ENCODE peak calls at places on chromosomes 1 and 21, in six cellular contexts. F, Y, W, O, T and V are unnamed samples.

GRCh38 chr1:4653796-4654715 is at the start of gene AJAP1:
- DNase-seq in F (no peak), Y (no peak), W (no peak), O (no peak), T (no peak), V (no peak)

GRCh38 chr1:12063141-12064072 is at the start of gene TNFRSF8:
- DNase-seq in F (no peak), Y (peak; percentile 52), W (no peak), O (no peak), T (no peak), V (no peak)

GRCh38 chr1:117556976-117557375 is 48.9 kb upstream of the TENT5C start:
- DNase-seq in F (no peak), Y (no peak), W (no peak), O (no peak), T (no peak), V (no peak)

GRCh38 chr1:149879556-149879955 is 19.8 kb upstream of the BOLA1 start:
- DNase-seq in F (no peak), Y (no peak), W (no peak), O (no peak), T (no peak), V (no peak)

GRCh38 chr1:15848143-15848928 is 829 bp downstream of the SPEN start:
- DNase-seq in F (peak; percentile 35), Y (peak; percentile 69), W (no peak), O (no peak), T (no peak), V (no peak)

GRCh38 chr1:115764541-115764940 is 4.0 kb downstream of the CASQ2 start:
- DNase-seq in F (no peak), Y (peak; percentile 34), W (peak; percentile 49), O (no peak), T (peak; percentile 8), V (no peak)

GRCh38 chr1:65332821-65333220 is 23.5 kb downstream of the DNAJC6 start:
- DNase-seq in F (peak; percentile 92), Y (no peak), W (no peak), O (no peak), T (no peak), V (no peak)

GRCh38 chr1:32316906-32317282 is 19.1 kb downstream of the MARCKSL1 start:
- DNase-seq in F (no peak), Y (no peak), W (no peak), O (no peak), T (no peak), V (no peak)

GRCh38 chr21:32364801-32365200 is 28.0 kb downstream of the URB1 start:
- DNase-seq in F (no peak), Y (no peak), W (no peak), O (no peak), T (no peak), V (no peak)

GRCh38 chr1:890661-891060 is 33.1 kb upstream of the SAMD11 start:
- DNase-seq in F (no peak), Y (no peak), W (no peak), O (no peak), T (peak; percentile 74), V (no peak)

GRCh38 chr1:202160377-202160940 is at the start of gene PTPN7:
- DNase-seq in F (no peak), Y (peak; percentile 92), W (no peak), O (peak; percentile 77), T (no peak), V (peak; percentile 65)

GRCh38 chr1:3774503-3775247 is 2.1 kb downstream of the SMIM1 start:
- DNase-seq in F (peak; percentile 50), Y (no peak), W (peak; percentile 75), O (no peak), T (no peak), V (no peak)

GRCh38 chr21:45224189-45224938 is 63.3 kb downstream of the POFUT2 start:
- DNase-seq in F (no peak), Y (no peak), W (no peak), O (no peak), T (no peak), V (no peak)

GRCh38 chr1:226654046-226654445 is 85.0 kb downstream of the ITPKB start:
- DNase-seq in F (no peak), Y (no peak), W (peak; percentile 56), O (no peak), T (no peak), V (no peak)

GRCh38 chr1:67052741-67053534 is 1.0 kb downstream of the SLC35D1 start:
- DNase-seq in F (peak; percentile 52), Y (peak; percentile 58), W (peak; percentile 39), O (peak; percentile 18), T (peak; percentile 16), V (no peak)

GRCh38 chr1:26279598-26280332 is at the start of gene SH3BGRL3:
- DNase-seq in F (peak; percentile 80), Y (peak; percentile 92), W (peak; percentile 79), O (peak; percentile 74), T (peak; percentile 77), V (no peak)

GRCh38 chr1:12180315-12180714 is 13.5 kb downstream of the TNFRSF1B start:
- DNase-seq in F (peak; percentile 64), Y (peak; percentile 68), W (peak; percentile 58), O (no peak), T (no peak), V (no peak)

GRCh38 chr1:202247104-202247503 is 53.5 kb downstream of the LGR6 start:
- DNase-seq in F (no peak), Y (no peak), W (no peak), O (no peak), T (no peak), V (no peak)

GRCh38 chr1:241357366-241358305 is 631 bp upstream of the RGS7 start:
- DNase-seq in F (no peak), Y (no peak), W (peak; percentile 5), O (no peak), T (no peak), V (no peak)

GRCh38 chr1:203517426-203517974 is 23.5 kb downstream of the OPTC start:
- DNase-seq in F (no peak), Y (no peak), W (no peak), O (no peak), T (no peak), V (no peak)

GRCh38 chr1:156726549-156727226 is 1.6 kb upstream of the METTL25B start:
- DNase-seq in F (no peak), Y (peak; percentile 86), W (peak; percentile 56), O (no peak), T (peak; percentile 63), V (peak; percentile 42)

GRCh38 chr1:40783001-40783905 is at the start of gene KCNQ4:
- DNase-seq in F (no peak), Y (peak; percentile 45), W (no peak), O (no peak), T (no peak), V (no peak)

GRCh38 chr21:33962290-33962689 is 46.7 kb upstream of the ATP5PO start:
- DNase-seq in F (no peak), Y (no peak), W (no peak), O (no peak), T (no peak), V (no peak)

GRCh38 chr1:51215169-51215568 is 20.9 kb upstream of the RNF11 start:
- DNase-seq in F (no peak), Y (no peak), W (no peak), O (no peak), T (no peak), V (no peak)

GRCh38 chr1:184143449-184143848 is 91.9 kb downstream of the TSEN15 start:
- DNase-seq in F (no peak), Y (no peak), W (peak; percentile 37), O (no peak), T (no peak), V (no peak)

GRCh38 chr1:162023547-162024501 is at the start of gene OLFML2B:
- DNase-seq in F (peak; percentile 58), Y (peak; percentile 66), W (peak; percentile 79), O (peak; percentile 14), T (peak; percentile 74), V (no peak)

GRCh38 chr1:235336903-235337302 is 8.5 kb downstream of the GGPS1 start:
- DNase-seq in F (no peak), Y (no peak), W (peak; percentile 43), O (no peak), T (no peak), V (no peak)